ENCODE peak calls at places on chromosomes 2 and 18, in nine cellular contexts. One of them, this sample, is unnamed.

GRCh38 chr2:121826036-121826435 is 70.6 kb downstream of the TSN start:
- DNase-seq in right cardiac atrium: no peak
- DNase-seq in RKO: no peak
- DNase-seq in activated CD4-positive, alpha-beta T cell treated with anti-CD3 and anti-CD28 coated beads for 36 hours: no peak
- DNase-seq in astrocyte: peak
- DNase-seq in CD4-positive, alpha-beta T cell: no peak
- DNase-seq in stimulated activated CD4-positive, alpha-beta T cell treated with anti-CD3 and anti-CD28 coated beads, Interleukin-12 subunit alpha, Interleukin-12 subunit beta, amount 100 ng/mL, for 4 hours: no peak
- DNase-seq in NCI-H2081: no peak
- DNase-seq in astrocyte of the cerebellum: no peak
- DNase-seq in this sample: no peak

GRCh38 chr2:213107728-213108127 is 43.7 kb downstream of the IKZF2 start:
- DNase-seq in stimulated activated CD4-positive, alpha-beta T cell treated with anti-CD3 and anti-CD28 coated beads, Interleukin-12 subunit alpha, Interleukin-12 subunit beta, amount 100 ng/mL, for 4 hours: no peak
- DNase-seq in astrocyte: no peak
- DNase-seq in CD4-positive, alpha-beta T cell: no peak
- DNase-seq in right cardiac atrium: no peak
- DNase-seq in activated CD4-positive, alpha-beta T cell treated with anti-CD3 and anti-CD28 coated beads for 36 hours: no peak
- DNase-seq in RKO: no peak
- DNase-seq in NCI-H2081: no peak
- DNase-seq in astrocyte of the cerebellum: no peak
- DNase-seq in this sample: no peak

GRCh38 chr2:239730897-239731296 is 294.2 kb downstream of the NDUFA10 start:
- DNase-seq in right cardiac atrium: peak
- DNase-seq in astrocyte: no peak
- DNase-seq in NCI-H2081: no peak
- DNase-seq in CD4-positive, alpha-beta T cell: no peak
- DNase-seq in RKO: no peak
- DNase-seq in astrocyte of the cerebellum: no peak
- DNase-seq in activated CD4-positive, alpha-beta T cell treated with anti-CD3 and anti-CD28 coated beads for 36 hours: no peak
- DNase-seq in stimulated activated CD4-positive, alpha-beta T cell treated with anti-CD3 and anti-CD28 coated beads, Interleukin-12 subunit alpha, Interleukin-12 subunit beta, amount 100 ng/mL, for 4 hours: no peak
- DNase-seq in this sample: no peak

GRCh38 chr18:69648486-69648885 is 247.8 kb downstream of the DOK6 start:
- DNase-seq in RKO: no peak
- DNase-seq in right cardiac atrium: no peak
- DNase-seq in activated CD4-positive, alpha-beta T cell treated with anti-CD3 and anti-CD28 coated beads for 36 hours: no peak
- DNase-seq in CD4-positive, alpha-beta T cell: no peak
- DNase-seq in stimulated activated CD4-positive, alpha-beta T cell treated with anti-CD3 and anti-CD28 coated beads, Interleukin-12 subunit alpha, Interleukin-12 subunit beta, amount 100 ng/mL, for 4 hours: no peak
- DNase-seq in astrocyte: no peak
- DNase-seq in NCI-H2081: peak
- DNase-seq in astrocyte of the cerebellum: no peak
- DNase-seq in this sample: no peak

GRCh38 chr2:205702576-205702975 is 20.3 kb downstream of the NRP2 start:
- DNase-seq in right cardiac atrium: no peak
- DNase-seq in astrocyte of the cerebellum: no peak
- DNase-seq in stimulated activated CD4-positive, alpha-beta T cell treated with anti-CD3 and anti-CD28 coated beads, Interleukin-12 subunit alpha, Interleukin-12 subunit beta, amount 100 ng/mL, for 4 hours: no peak
- DNase-seq in activated CD4-positive, alpha-beta T cell treated with anti-CD3 and anti-CD28 coated beads for 36 hours: no peak
- DNase-seq in RKO: no peak
- DNase-seq in CD4-positive, alpha-beta T cell: no peak
- DNase-seq in astrocyte: no peak
- DNase-seq in NCI-H2081: no peak
- DNase-seq in this sample: no peak

GRCh38 chr2:213562539-213563180 is 278.4 kb downstream of the SPAG16 start:
- DNase-seq in CD4-positive, alpha-beta T cell: no peak
- DNase-seq in activated CD4-positive, alpha-beta T cell treated with anti-CD3 and anti-CD28 coated beads for 36 hours: no peak
- DNase-seq in RKO: no peak
- DNase-seq in stimulated activated CD4-positive, alpha-beta T cell treated with anti-CD3 and anti-CD28 coated beads, Interleukin-12 subunit alpha, Interleukin-12 subunit beta, amount 100 ng/mL, for 4 hours: no peak
- DNase-seq in right cardiac atrium: no peak
- DNase-seq in astrocyte of the cerebellum: no peak
- DNase-seq in NCI-H2081: no peak
- DNase-seq in astrocyte: no peak
- DNase-seq in this sample: no peak

GRCh38 chr2:219401621-219402020 is 13.9 kb upstream of the DNPEP start:
- DNase-seq in CD4-positive, alpha-beta T cell: no peak
- DNase-seq in astrocyte of the cerebellum: no peak
- DNase-seq in NCI-H2081: no peak
- DNase-seq in astrocyte: no peak
- DNase-seq in stimulated activated CD4-positive, alpha-beta T cell treated with anti-CD3 and anti-CD28 coated beads, Interleukin-12 subunit alpha, Interleukin-12 subunit beta, amount 100 ng/mL, for 4 hours: no peak
- DNase-seq in right cardiac atrium: peak
- DNase-seq in activated CD4-positive, alpha-beta T cell treated with anti-CD3 and anti-CD28 coated beads for 36 hours: no peak
- DNase-seq in RKO: no peak
- DNase-seq in this sample: no peak

GRCh38 chr18:58662118-58662517 is 9.1 kb upstream of the MALT1 start:
- DNase-seq in CD4-positive, alpha-beta T cell: no peak
- DNase-seq in stimulated activated CD4-positive, alpha-beta T cell treated with anti-CD3 and anti-CD28 coated beads, Interleukin-12 subunit alpha, Interleukin-12 subunit beta, amount 100 ng/mL, for 4 hours: no peak
- DNase-seq in activated CD4-positive, alpha-beta T cell treated with anti-CD3 and anti-CD28 coated beads for 36 hours: no peak
- DNase-seq in right cardiac atrium: no peak
- DNase-seq in NCI-H2081: no peak
- DNase-seq in RKO: no peak
- DNase-seq in astrocyte: no peak
- DNase-seq in astrocyte of the cerebellum: no peak
- DNase-seq in this sample: no peak

GRCh38 chr18:3297025-3297984 is 35.4 kb downstream of the MYL12B start:
- DNase-seq in stimulated activated CD4-positive, alpha-beta T cell treated with anti-CD3 and anti-CD28 coated beads, Interleukin-12 subunit alpha, Interleukin-12 subunit beta, amount 100 ng/mL, for 4 hours: peak
- DNase-seq in CD4-positive, alpha-beta T cell: peak
- DNase-seq in RKO: peak
- DNase-seq in NCI-H2081: peak
- DNase-seq in right cardiac atrium: peak
- DNase-seq in astrocyte: peak
- DNase-seq in astrocyte of the cerebellum: peak
- DNase-seq in activated CD4-positive, alpha-beta T cell treated with anti-CD3 and anti-CD28 coated beads for 36 hours: peak
- DNase-seq in this sample: peak

GRCh38 chr2:240429872-240430491 is 5.5 kb upstream of the GPC1 start:
- DNase-seq in astrocyte: no peak
- DNase-seq in NCI-H2081: no peak
- DNase-seq in activated CD4-positive, alpha-beta T cell treated with anti-CD3 and anti-CD28 coated beads for 36 hours: peak
- DNase-seq in stimulated activated CD4-positive, alpha-beta T cell treated with anti-CD3 and anti-CD28 coated beads, Interleukin-12 subunit alpha, Interleukin-12 subunit beta, amount 100 ng/mL, for 4 hours: no peak
- DNase-seq in astrocyte of the cerebellum: no peak
- DNase-seq in CD4-positive, alpha-beta T cell: no peak
- DNase-seq in RKO: no peak
- DNase-seq in right cardiac atrium: peak
- DNase-seq in this sample: no peak

GRCh38 chr2:54528311-54528945 is 72.3 kb downstream of the SPTBN1 start:
- DNase-seq in astrocyte of the cerebellum: peak
- DNase-seq in stimulated activated CD4-positive, alpha-beta T cell treated with anti-CD3 and anti-CD28 coated beads, Interleukin-12 subunit alpha, Interleukin-12 subunit beta, amount 100 ng/mL, for 4 hours: no peak
- DNase-seq in right cardiac atrium: no peak
- DNase-seq in NCI-H2081: no peak
- DNase-seq in activated CD4-positive, alpha-beta T cell treated with anti-CD3 and anti-CD28 coated beads for 36 hours: no peak
- DNase-seq in CD4-positive, alpha-beta T cell: no peak
- DNase-seq in astrocyte: peak
- DNase-seq in RKO: no peak
- DNase-seq in this sample: no peak

GRCh38 chr18:22848618-22849017 is 84.5 kb upstream of the RBBP8 start:
- DNase-seq in right cardiac atrium: no peak
- DNase-seq in activated CD4-positive, alpha-beta T cell treated with anti-CD3 and anti-CD28 coated beads for 36 hours: no peak
- DNase-seq in stimulated activated CD4-positive, alpha-beta T cell treated with anti-CD3 and anti-CD28 coated beads, Interleukin-12 subunit alpha, Interleukin-12 subunit beta, amount 100 ng/mL, for 4 hours: no peak
- DNase-seq in astrocyte: peak
- DNase-seq in RKO: no peak
- DNase-seq in NCI-H2081: no peak
- DNase-seq in astrocyte of the cerebellum: peak
- DNase-seq in CD4-positive, alpha-beta T cell: no peak
- DNase-seq in this sample: no peak

GRCh38 chr2:60544980-60545560 is 8.4 kb downstream of the BCL11A start:
- DNase-seq in RKO: no peak
- DNase-seq in astrocyte of the cerebellum: no peak
- DNase-seq in activated CD4-positive, alpha-beta T cell treated with anti-CD3 and anti-CD28 coated beads for 36 hours: no peak
- DNase-seq in right cardiac atrium: no peak
- DNase-seq in astrocyte: no peak
- DNase-seq in CD4-positive, alpha-beta T cell: no peak
- DNase-seq in stimulated activated CD4-positive, alpha-beta T cell treated with anti-CD3 and anti-CD28 coated beads, Interleukin-12 subunit alpha, Interleukin-12 subunit beta, amount 100 ng/mL, for 4 hours: no peak
- DNase-seq in NCI-H2081: no peak
- DNase-seq in this sample: no peak

GRCh38 chr2:65261676-65262075 is 34.0 kb downstream of the ACTR2 start:
- DNase-seq in astrocyte: peak
- DNase-seq in NCI-H2081: no peak
- DNase-seq in stimulated activated CD4-positive, alpha-beta T cell treated with anti-CD3 and anti-CD28 coated beads, Interleukin-12 subunit alpha, Interleukin-12 subunit beta, amount 100 ng/mL, for 4 hours: no peak
- DNase-seq in CD4-positive, alpha-beta T cell: no peak
- DNase-seq in astrocyte of the cerebellum: no peak
- DNase-seq in RKO: no peak
- DNase-seq in activated CD4-positive, alpha-beta T cell treated with anti-CD3 and anti-CD28 coated beads for 36 hours: no peak
- DNase-seq in right cardiac atrium: no peak
- DNase-seq in this sample: no peak